ENCODE peak calls at places on chromosomes 6 and 20, in eight cellular contexts. One of them, this sample, is unnamed.

GRCh38 chr6:45272626-45273025 is 55.5 kb upstream of the RUNX2 start:
- DNase-seq in stimulated activated CD4-positive, alpha-beta T cell treated with anti-CD3 and anti-CD28 coated beads, Interleukin-2, amount 100 ng/mL, for 4 hours: no peak
- DNase-seq in NCI-H748 treated with DMSO at 0.1 percent for 48 hours: no peak
- DNase-seq in A172: no peak
- DNase-seq in RWPE1: no peak
- DNase-seq in C1 segment of cervical spinal cord: no peak
- DNase-seq in osteocyte: no peak
- DNase-seq in PC-9: no peak
- DNase-seq in this sample: no peak

GRCh38 chr6:4581468-4582420 is 194.5 kb upstream of the CDYL start:
- DNase-seq in RWPE1: no peak
- DNase-seq in C1 segment of cervical spinal cord: no peak
- DNase-seq in stimulated activated CD4-positive, alpha-beta T cell treated with anti-CD3 and anti-CD28 coated beads, Interleukin-2, amount 100 ng/mL, for 4 hours: no peak
- DNase-seq in NCI-H748 treated with DMSO at 0.1 percent for 48 hours: no peak
- DNase-seq in osteocyte: peak
- DNase-seq in PC-9: peak
- DNase-seq in A172: peak
- DNase-seq in this sample: no peak

GRCh38 chr20:62203378-62204030 is 16.6 kb downstream of the HRH3 start:
- DNase-seq in NCI-H748 treated with DMSO at 0.1 percent for 48 hours: no peak
- DNase-seq in RWPE1: no peak
- DNase-seq in PC-9: no peak
- DNase-seq in stimulated activated CD4-positive, alpha-beta T cell treated with anti-CD3 and anti-CD28 coated beads, Interleukin-2, amount 100 ng/mL, for 4 hours: no peak
- DNase-seq in osteocyte: no peak
- DNase-seq in A172: no peak
- DNase-seq in C1 segment of cervical spinal cord: no peak
- DNase-seq in this sample: no peak

GRCh38 chr6:154593122-154593521 is 82.6 kb upstream of the CNKSR3 start:
- DNase-seq in PC-9: no peak
- DNase-seq in stimulated activated CD4-positive, alpha-beta T cell treated with anti-CD3 and anti-CD28 coated beads, Interleukin-2, amount 100 ng/mL, for 4 hours: no peak
- DNase-seq in RWPE1: no peak
- DNase-seq in NCI-H748 treated with DMSO at 0.1 percent for 48 hours: no peak
- DNase-seq in osteocyte: no peak
- DNase-seq in A172: no peak
- DNase-seq in C1 segment of cervical spinal cord: no peak
- DNase-seq in this sample: no peak

GRCh38 chr20:10423735-10424134 is 10.3 kb downstream of the MKKS start:
- DNase-seq in RWPE1: no peak
- DNase-seq in osteocyte: no peak
- DNase-seq in PC-9: no peak
- DNase-seq in NCI-H748 treated with DMSO at 0.1 percent for 48 hours: no peak
- DNase-seq in stimulated activated CD4-positive, alpha-beta T cell treated with anti-CD3 and anti-CD28 coated beads, Interleukin-2, amount 100 ng/mL, for 4 hours: no peak
- DNase-seq in A172: no peak
- DNase-seq in C1 segment of cervical spinal cord: no peak
- DNase-seq in this sample: no peak

GRCh38 chr20:58810116-58810878 is 40.4 kb downstream of the GNAS-AS1 start:
- DNase-seq in PC-9: no peak
- DNase-seq in NCI-H748 treated with DMSO at 0.1 percent for 48 hours: no peak
- DNase-seq in RWPE1: no peak
- DNase-seq in osteocyte: no peak
- DNase-seq in C1 segment of cervical spinal cord: no peak
- DNase-seq in stimulated activated CD4-positive, alpha-beta T cell treated with anti-CD3 and anti-CD28 coated beads, Interleukin-2, amount 100 ng/mL, for 4 hours: no peak
- DNase-seq in A172: peak
- DNase-seq in this sample: no peak

GRCh38 chr20:8043687-8044278 is 24.2 kb upstream of the TMX4 start:
- DNase-seq in A172: peak
- DNase-seq in RWPE1: peak
- DNase-seq in PC-9: peak
- DNase-seq in stimulated activated CD4-positive, alpha-beta T cell treated with anti-CD3 and anti-CD28 coated beads, Interleukin-2, amount 100 ng/mL, for 4 hours: peak
- DNase-seq in C1 segment of cervical spinal cord: no peak
- DNase-seq in NCI-H748 treated with DMSO at 0.1 percent for 48 hours: peak
- DNase-seq in osteocyte: no peak
- DNase-seq in this sample: peak

GRCh38 chr20:358891-359555 is 12.1 kb downstream of the NRSN2 start:
- DNase-seq in osteocyte: no peak
- DNase-seq in PC-9: no peak
- DNase-seq in C1 segment of cervical spinal cord: no peak
- DNase-seq in stimulated activated CD4-positive, alpha-beta T cell treated with anti-CD3 and anti-CD28 coated beads, Interleukin-2, amount 100 ng/mL, for 4 hours: no peak
- DNase-seq in RWPE1: no peak
- DNase-seq in A172: no peak
- DNase-seq in NCI-H748 treated with DMSO at 0.1 percent for 48 hours: no peak
- DNase-seq in this sample: no peak

GRCh38 chr6:143775326-143775725 is 67.8 kb upstream of the LTV1 start:
- DNase-seq in A172: no peak
- DNase-seq in C1 segment of cervical spinal cord: no peak
- DNase-seq in PC-9: no peak
- DNase-seq in RWPE1: no peak
- DNase-seq in osteocyte: no peak
- DNase-seq in NCI-H748 treated with DMSO at 0.1 percent for 48 hours: no peak
- DNase-seq in stimulated activated CD4-positive, alpha-beta T cell treated with anti-CD3 and anti-CD28 coated beads, Interleukin-2, amount 100 ng/mL, for 4 hours: no peak
- DNase-seq in this sample: no peak

GRCh38 chr6:11771473-11772048 is 7.0 kb downstream of the ADTRP start:
- DNase-seq in stimulated activated CD4-positive, alpha-beta T cell treated with anti-CD3 and anti-CD28 coated beads, Interleukin-2, amount 100 ng/mL, for 4 hours: no peak
- DNase-seq in osteocyte: no peak
- DNase-seq in PC-9: no peak
- DNase-seq in NCI-H748 treated with DMSO at 0.1 percent for 48 hours: no peak
- DNase-seq in A172: peak
- DNase-seq in RWPE1: peak
- DNase-seq in C1 segment of cervical spinal cord: no peak
- DNase-seq in this sample: no peak

GRCh38 chr20:59608396-59608795 is 4.1 kb downstream of the PHACTR3 start:
- DNase-seq in C1 segment of cervical spinal cord: no peak
- DNase-seq in PC-9: no peak
- DNase-seq in A172: no peak
- DNase-seq in RWPE1: no peak
- DNase-seq in stimulated activated CD4-positive, alpha-beta T cell treated with anti-CD3 and anti-CD28 coated beads, Interleukin-2, amount 100 ng/mL, for 4 hours: no peak
- DNase-seq in NCI-H748 treated with DMSO at 0.1 percent for 48 hours: no peak
- DNase-seq in osteocyte: no peak
- DNase-seq in this sample: no peak

GRCh38 chr20:57869951-57870315 is 160.1 kb upstream of the PMEPA1 start:
- DNase-seq in C1 segment of cervical spinal cord: no peak
- DNase-seq in A172: no peak
- DNase-seq in RWPE1: no peak
- DNase-seq in NCI-H748 treated with DMSO at 0.1 percent for 48 hours: no peak
- DNase-seq in PC-9: no peak
- DNase-seq in stimulated activated CD4-positive, alpha-beta T cell treated with anti-CD3 and anti-CD28 coated beads, Interleukin-2, amount 100 ng/mL, for 4 hours: no peak
- DNase-seq in osteocyte: peak
- DNase-seq in this sample: no peak

GRCh38 chr6:6758915-6759654 is 170.6 kb downstream of the LY86 start:
- DNase-seq in stimulated activated CD4-positive, alpha-beta T cell treated with anti-CD3 and anti-CD28 coated beads, Interleukin-2, amount 100 ng/mL, for 4 hours: peak
- DNase-seq in C1 segment of cervical spinal cord: no peak
- DNase-seq in RWPE1: peak
- DNase-seq in osteocyte: no peak
- DNase-seq in A172: no peak
- DNase-seq in NCI-H748 treated with DMSO at 0.1 percent for 48 hours: peak
- DNase-seq in PC-9: no peak
- DNase-seq in this sample: peak

GRCh38 chr6:158737710-158738615 is 81.2 kb downstream of the EZR start:
- DNase-seq in RWPE1: peak
- DNase-seq in osteocyte: no peak
- DNase-seq in stimulated activated CD4-positive, alpha-beta T cell treated with anti-CD3 and anti-CD28 coated beads, Interleukin-2, amount 100 ng/mL, for 4 hours: no peak
- DNase-seq in NCI-H748 treated with DMSO at 0.1 percent for 48 hours: no peak
- DNase-seq in C1 segment of cervical spinal cord: no peak
- DNase-seq in A172: peak
- DNase-seq in PC-9: peak
- DNase-seq in this sample: no peak

GRCh38 chr20:59030911-59031310 is 1.2 kb downstream of the ATP5F1E start:
- DNase-seq in stimulated activated CD4-positive, alpha-beta T cell treated with anti-CD3 and anti-CD28 coated beads, Interleukin-2, amount 100 ng/mL, for 4 hours: no peak
- DNase-seq in RWPE1: no peak
- DNase-seq in C1 segment of cervical spinal cord: no peak
- DNase-seq in A172: no peak
- DNase-seq in osteocyte: no peak
- DNase-seq in NCI-H748 treated with DMSO at 0.1 percent for 48 hours: no peak
- DNase-seq in PC-9: no peak
- DNase-seq in this sample: no peak

GRCh38 chr6:27839303-27840081 is 72.7 kb downstream of the OR2B2 start:
- DNase-seq in A172: peak
- DNase-seq in osteocyte: no peak
- DNase-seq in PC-9: no peak
- DNase-seq in RWPE1: peak
- DNase-seq in C1 segment of cervical spinal cord: no peak
- DNase-seq in NCI-H748 treated with DMSO at 0.1 percent for 48 hours: peak
- DNase-seq in stimulated activated CD4-positive, alpha-beta T cell treated with anti-CD3 and anti-CD28 coated beads, Interleukin-2, amount 100 ng/mL, for 4 hours: no peak
- DNase-seq in this sample: peak

GRCh38 chr6:136500414-136500813 is 49.8 kb downstream of the MAP7 start:
- DNase-seq in NCI-H748 treated with DMSO at 0.1 percent for 48 hours: no peak
- DNase-seq in C1 segment of cervical spinal cord: no peak
- DNase-seq in A172: no peak
- DNase-seq in stimulated activated CD4-positive, alpha-beta T cell treated with anti-CD3 and anti-CD28 coated beads, Interleukin-2, amount 100 ng/mL, for 4 hours: no peak
- DNase-seq in PC-9: no peak
- DNase-seq in RWPE1: no peak
- DNase-seq in osteocyte: no peak
- DNase-seq in this sample: no peak

GRCh38 chr6:167842457-167842856 is 15.7 kb downstream of the AFDN start:
- DNase-seq in A172: no peak
- DNase-seq in osteocyte: no peak
- DNase-seq in stimulated activated CD4-positive, alpha-beta T cell treated with anti-CD3 and anti-CD28 coated beads, Interleukin-2, amount 100 ng/mL, for 4 hours: no peak
- DNase-seq in PC-9: no peak
- DNase-seq in NCI-H748 treated with DMSO at 0.1 percent for 48 hours: no peak
- DNase-seq in C1 segment of cervical spinal cord: no peak
- DNase-seq in RWPE1: no peak
- DNase-seq in this sample: no peak

This sample was measured in HuH-7.5.